ENCODE peak calls at places on chromosomes 16 and 17, in nine cellular contexts. G is C1 segment of cervical spinal cord; R is G401; O is NCI-H774; W is adipocyte; H is activated CD8-positive, alpha-beta memory T cell treated with anti-CD3 and anti-CD28 coated beads for 1 hour; U is nephron progenitor cell; Y is mucosa of descending colon; X is stimulated activated naive CD8-positive, alpha-beta T cell treated with anti-CD3 and anti-CD28 coated beads, Interleukin-15, Interleukin-2, amounts not matched to agents 100 U/mL and 50 U/mL, for 24 hours. N is an unnamed sample.

GRCh38 chr16:29662000-29662728 is 883 bp upstream of the SPN start:
- DNase-seq in O (no peak), R (no peak), X (no peak), H (no peak), Y (no peak), U (no peak), W (no peak), G (no peak), N (no peak)

GRCh38 chr16:8686031-8686621 is 11.7 kb downstream of the ABAT start:
- DNase-seq in O (no peak), G (peak; percentile 28), W (no peak), U (peak; percentile 41), Y (no peak), H (no peak), R (peak; percentile 95), X (no peak), N (no peak)

GRCh38 chr17:76373481-76373825 is 11.0 kb upstream of the SPHK1 start:
- DNase-seq in Y (no peak), U (no peak), R (no peak), H (no peak), W (no peak), G (no peak), O (no peak), X (no peak), N (no peak)

GRCh38 chr17:46962374-46962790 is 16.7 kb downstream of the RPRML start:
- DNase-seq in U (no peak), H (no peak), X (no peak), Y (no peak), R (no peak), G (no peak), O (no peak), W (peak; percentile 9), N (no peak)

GRCh38 chr16:12559714-12560113 is 244.0 kb downstream of the CPPED1 start:
- DNase-seq in Y (no peak), G (no peak), U (no peak), H (no peak), R (no peak), X (no peak), O (no peak), W (peak; percentile 27), N (no peak)

GRCh38 chr17:74968361-74968780 is 4.2 kb downstream of the HID1 start:
- DNase-seq in U (no peak), H (no peak), G (no peak), O (peak; percentile 8), X (no peak), W (no peak), Y (no peak), R (no peak), N (no peak)

GRCh38 chr16:19885456-19886060 is 910 bp upstream of the GPRC5B start:
- DNase-seq in W (no peak), Y (no peak), U (peak; percentile 16), G (no peak), O (no peak), X (peak; percentile 16), R (no peak), H (no peak), N (no peak)

GRCh38 chr17:44257815-44258750 is 9.9 kb downstream of the SLC4A1 start:
- DNase-seq in Y (no peak), G (no peak), W (no peak), R (no peak), U (no peak), X (no peak), O (no peak), H (no peak), N (no peak)

GRCh38 chr16:80283450-80284392 is 257.1 kb upstream of the DYNLRB2 start:
- DNase-seq in Y (no peak), G (no peak), U (no peak), W (no peak), R (no peak), H (no peak), O (no peak), X (no peak), N (no peak)

GRCh38 chr16:68350951-68351350 is 40.1 kb downstream of the PRMT7 start:
- DNase-seq in Y (no peak), H (no peak), X (no peak), R (no peak), U (no peak), O (no peak), G (no peak), W (no peak), N (no peak)

GRCh38 chr16:29809850-29810698 is 1.9 kb upstream of the PRRT2 start:
- DNase-seq in Y (peak; percentile 74), X (peak; percentile 68), U (peak; percentile 50), W (no peak), O (no peak), R (no peak), G (no peak), H (no peak), N (no peak)

GRCh38 chr16:56294014-56294413 is 102.7 kb downstream of the GNAO1 start:
- DNase-seq in R (no peak), X (no peak), Y (no peak), W (no peak), G (no peak), H (no peak), O (no peak), U (no peak), N (no peak)

GRCh38 chr17:19702231-19702641 is 14.1 kb downstream of the SLC47A2 start:
- DNase-seq in Y (no peak), H (no peak), U (no peak), G (no peak), O (no peak), R (no peak), X (no peak), W (no peak), N (no peak)

GRCh38 chr16:86508947-86509758 is 1.2 kb upstream of the FOXF1 start:
- DNase-seq in X (no peak), W (peak; percentile 94), U (peak; percentile 63), H (no peak), O (no peak), Y (peak; percentile 63), G (no peak), R (no peak), N (no peak)

GRCh38 chr16:12255919-12256665 is 279.6 kb downstream of the SNX29 start:
- DNase-seq in R (no peak), G (no peak), U (no peak), O (peak; percentile 68), W (no peak), H (no peak), X (no peak), Y (no peak), N (no peak)

GRCh38 chr17:63479495-63480184 is 2.8 kb downstream of the ACE start:
- DNase-seq in U (no peak), Y (peak; percentile 44), H (no peak), G (no peak), W (no peak), O (no peak), X (no peak), R (no peak), N (no peak)

GRCh38 chr17:46984892-46985291 is 5.8 kb upstream of the RPRML start:
- DNase-seq in G (no peak), H (no peak), R (peak; percentile 65), U (no peak), W (no peak), O (peak; percentile 60), X (no peak), Y (no peak), N (no peak)

GRCh38 chr16:66130296-66130910 is 236.1 kb upstream of the CDH5 start:
- DNase-seq in R (no peak), H (no peak), O (no peak), U (no peak), X (no peak), G (no peak), Y (no peak), W (peak; percentile 82), N (no peak)

GRCh38 chr17:8212312-8213180 is 2.2 kb upstream of the AURKB start:
- DNase-seq in R (no peak), O (no peak), U (no peak), Y (no peak), W (no peak), G (no peak), H (no peak), X (no peak), N (no peak)

GRCh38 chr16:64586756-64587155 is 535.1 kb downstream of the CDH11 start:
- DNase-seq in W (no peak), U (no peak), R (no peak), H (no peak), X (no peak), O (no peak), Y (no peak), G (no peak), N (no peak)

GRCh38 chr16:49469930-49470451 is 96.4 kb downstream of the C16orf78 start:
- DNase-seq in W (no peak), R (no peak), H (no peak), X (no peak), Y (no peak), G (no peak), O (no peak), U (no peak), N (no peak)

GRCh38 chr17:61451538-61452300 is 503 bp upstream of the TBX4 start:
- DNase-seq in R (no peak), G (no peak), O (no peak), X (no peak), H (no peak), U (peak; percentile 60), W (peak; percentile 8), Y (no peak), N (no peak)

GRCh38 chr16:57128787-57129389 is 36.5 kb downstream of the CPNE2 start:
- DNase-seq in X (peak; percentile 67), O (no peak), R (no peak), Y (peak; percentile 52), U (no peak), H (peak; percentile 34), W (no peak), G (no peak), N (no peak)

GRCh38 chr17:55728833-55729232 is 6.2 kb upstream of the TMEM100 start:
- DNase-seq in U (no peak), H (no peak), O (no peak), X (no peak), Y (no peak), R (no peak), G (no peak), W (no peak), N (no peak)

GRCh38 chr17:79219208-79219935 is 144.7 kb downstream of the ENGASE start:
- DNase-seq in X (no peak), G (no peak), Y (peak; percentile 8), O (no peak), W (no peak), R (no peak), H (no peak), U (peak; percentile 30), N (no peak)

GRCh38 chr17:74467221-74467951 is 952 bp downstream of the CD300A start:
- DNase-seq in Y (no peak), W (no peak), U (no peak), G (no peak), R (no peak), X (peak; percentile 38), H (no peak), O (no peak), N (no peak)

GRCh38 chr17:4267402-4267801 is 3.6 kb upstream of the ANKFY1 start:
- DNase-seq in R (no peak), G (no peak), X (no peak), W (no peak), O (no peak), Y (no peak), U (no peak), H (no peak), N (no peak)

GRCh38 chr17:42809250-42809649 is 10.6 kb downstream of the CNTD1 start:
- DNase-seq in X (no peak), W (peak; percentile 82), H (no peak), U (no peak), O (no peak), G (no peak), Y (no peak), R (peak; percentile 74), N (peak; percentile 27)

GRCh38 chr17:16255481-16255901 is 38.5 kb downstream of the PIGL start:
- DNase-seq in O (no peak), H (no peak), X (no peak), R (peak; percentile 74), Y (no peak), U (no peak), G (peak; percentile 25), W (peak; percentile 56), N (no peak)

GRCh38 chr17:76740329-76741118 is 2.6 kb downstream of the MFSD11 start:
- DNase-seq in R (no peak), O (no peak), W (peak; percentile 12), Y (no peak), U (no peak), H (no peak), G (no peak), X (no peak), N (no peak)

GRCh38 chr17:39222866-39223834 is 2.6 kb downstream of the STAC2 start:
- DNase-seq in H (no peak), G (no peak), W (no peak), Y (peak; percentile 25), O (no peak), X (no peak), U (no peak), R (no peak), N (no peak)